ENCODE peak calls at places on chromosomes 3 and 15, in six cellular contexts. U, P, R, T, B and F are unnamed samples. For H3K4me1, the result is how much of the 10 kb centered on the place peaks cover.

GRCh38 chr3:131036986-131037385 is 10.3 kb downstream of the NEK11 start:
- DNase-seq in U (no peak), P (no peak), R (no peak), T (no peak), B (no peak), F (no peak)

GRCh38 chr3:63141-63845 is 133.3 kb upstream of the CHL1 start:
- DNase-seq in U (no peak), P (no peak), R (no peak), T (no peak), B (no peak), F (no peak)

GRCh38 chr3:53114412-53115074 is 15.7 kb downstream of the RFT1 start:
- DNase-seq in U (no peak), P (no peak), R (no peak), T (no peak), B (no peak), F (no peak)

GRCh38 chr3:4218426-4219226 is 84.5 kb upstream of the SETMAR start:
- DNase-seq in U (no peak), P (no peak), R (no peak), T (no peak), B (no peak), F (no peak)

GRCh38 chr3:195918176-195918575 is 9.8 kb upstream of the TNK2 start:
- DNase-seq in U (no peak), P (no peak), R (no peak), T (no peak), B (no peak), F (no peak)

GRCh38 chr3:78823859-78824258 is 943.9 kb downstream of the ROBO1 start:
- DNase-seq in U (no peak), P (no peak), R (no peak), T (no peak), B (no peak), F (no peak)

GRCh38 chr3:34159613-34160420 is 361.4 kb downstream of the PDCD6IP start:
- DNase-seq in U (no peak), P (no peak), R (no peak), T (no peak), B (no peak), F (no peak)

GRCh38 chr3:195003006-195003892 is 267.7 kb downstream of the XXYLT1 start:
- DNase-seq in U (peak), P (no peak), R (no peak), T (peak), B (peak), F (peak)

GRCh38 chr15:80779658-80780415 is 667 bp downstream of the CEMIP start:
- DNase-seq in U (peak), P (peak), R (no peak), T (no peak), B (no peak), F (no peak)

GRCh38 chr3:110810356-110810755 is 261.3 kb upstream of the NECTIN3 start:
- DNase-seq in U (no peak), P (no peak), R (no peak), T (no peak), B (no peak), F (no peak)

GRCh38 chr3:67783281-67784250 is 129.2 kb upstream of the SUCLG2 start:
- DNase-seq in U (no peak), P (no peak), R (no peak), T (no peak), B (no peak), F (peak)

GRCh38 chr3:112304611-112305010 is 10.6 kb upstream of the SLC9C1 start:
- DNase-seq in U (no peak), P (no peak), R (no peak), T (no peak), B (no peak), F (no peak)

GRCh38 chr15:42591238-42591936 is 16.0 kb downstream of the STARD9 start:
- DNase-seq in U (no peak), P (no peak), R (no peak), T (no peak), B (no peak), F (no peak)

GRCh38 chr15:57114070-57114469 is 195.6 kb downstream of the TCF12 start:
- DNase-seq in U (peak), P (no peak), R (no peak), T (no peak), B (no peak), F (no peak)

GRCh38 chr3:30293621-30294240 is 312.7 kb upstream of the TGFBR2 start:
- DNase-seq in U (no peak), P (no peak), R (no peak), T (no peak), B (no peak), F (no peak)

GRCh38 chr3:94249491-94250079 is 186.7 kb downstream of the NSUN3 start:
- DNase-seq in U (peak), P (peak), R (peak), T (peak), B (peak), F (peak)

GRCh38 chr3:25454411-25454927 is 26.4 kb downstream of the RARB start:
- DNase-seq in U (no peak), P (no peak), R (no peak), T (no peak), B (no peak), F (no peak)

GRCh38 chr15:88881781-88882180 is 13.6 kb downstream of the HAPLN3 start:
- DNase-seq in U (no peak), P (no peak), R (no peak), T (no peak), B (no peak), F (no peak)

GRCh38 chr15:89028036-89028435 is 60.2 kb upstream of the ABHD2 start:
- DNase-seq in U (no peak), P (no peak), R (no peak), T (no peak), B (peak), F (peak)

GRCh38 chr15:98997755-98998154 is 9.8 kb downstream of the PGPEP1L start:
- DNase-seq in U (no peak), P (no peak), R (no peak), T (no peak), B (no peak), F (no peak)

GRCh38 chr3:59526999-59527398 is 477.2 kb upstream of the CFAP20DC start:
- DNase-seq in U (no peak), P (no peak), R (no peak), T (no peak), B (no peak), F (no peak)

GRCh38 chr3:171813897-171814460 is 3.7 kb upstream of the PLD1 start:
- DNase-seq in U (no peak), P (no peak), R (no peak), T (no peak), B (no peak), F (no peak)

GRCh38 chr3:8573342-8573926 is 71.2 kb downstream of the SSUH2 start:
- DNase-seq in U (no peak), P (no peak), R (no peak), T (no peak), B (no peak), F (no peak)

GRCh38 chr15:85764304-85764633 is 30.5 kb downstream of the KLHL25 start:
- DNase-seq in U (no peak), P (no peak), R (no peak), T (no peak), B (no peak), F (no peak)

GRCh38 chr15:52256366-52256765 is 39.2 kb downstream of the MYO5C start:
- DNase-seq in U (peak), P (peak), R (peak), T (no peak), B (peak), F (peak)

GRCh38 chr15:61013146-61013545 is 216.0 kb downstream of the RORA start:
- DNase-seq in U (no peak), P (no peak), R (no peak), T (no peak), B (no peak), F (no peak)

GRCh38 chr3:150775001-150775599 is 12.1 kb upstream of the SIAH2 start:
- DNase-seq in U (no peak), P (no peak), R (no peak), T (no peak), B (no peak), F (peak)

GRCh38 chr15:49439678-49440375 is 16.8 kb downstream of the FGF7 start:
- DNase-seq in U (no peak), P (no peak), R (no peak), T (no peak), B (no peak), F (no peak)

GRCh38 chr15:92666780-92667179 is 11.2 kb upstream of the FAM174B start:
- DNase-seq in U (peak), P (peak), R (no peak), T (peak), B (no peak), F (peak)

GRCh38 chr15:97652700-97653167 is 307.8 kb upstream of the ARRDC4 start:
- DNase-seq in U (peak), P (no peak), R (no peak), T (no peak), B (no peak), F (peak)

GRCh38 chr3:63576826-63577225 is 75.6 kb upstream of the SNTN start:
- DNase-seq in U (no peak), P (no peak), R (no peak), T (no peak), B (no peak), F (no peak)

GRCh38 chr15:65355173-65355982 is 22.4 kb downstream of the IGDCC3 start:
- DNase-seq in U (no peak), P (no peak), R (no peak), T (no peak), B (no peak), F (peak)

GRCh38 chr3:5058463-5058862 is 63.6 kb upstream of the ARL8B start:
- DNase-seq in U (no peak), P (no peak), R (no peak), T (no peak), B (no peak), F (peak)

GRCh38 chr3:7518471-7518870 is 657.6 kb downstream of the GRM7 start:
- DNase-seq in U (no peak), P (no peak), R (no peak), T (no peak), B (no peak), F (peak)

GRCh38 chr15:58346361-58346760 is 85.4 kb upstream of the LIPC start:
- DNase-seq in U (no peak), P (no peak), R (no peak), T (peak), B (no peak), F (no peak)

GRCh38 chr15:93146196-93146595 is 57.2 kb upstream of the RGMA start:
- DNase-seq in U (no peak), P (no peak), R (no peak), T (no peak), B (no peak), F (no peak)

GRCh38 chr15:38877471-38877870 is 312.9 kb upstream of the RASGRP1 start:
- DNase-seq in U (no peak), P (no peak), R (no peak), T (no peak), B (no peak), F (peak)

GRCh38 chr3:14376348-14377043 is 25.9 kb upstream of the SLC6A6 start:
- DNase-seq in U (no peak), P (no peak), R (no peak), T (no peak), B (no peak), F (no peak)

GRCh38 chr3:14377044-14377837 is 25.2 kb upstream of the SLC6A6 start:
- DNase-seq in U (no peak), P (no peak), R (no peak), T (no peak), B (no peak), F (no peak)

GRCh38 chr3:14378415-14378814 is 24.0 kb upstream of the SLC6A6 start:
- DNase-seq in U (no peak), P (no peak), R (no peak), T (no peak), B (no peak), F (no peak)

GRCh38 chr3:14377838-14378169 is 24.6 kb upstream of the SLC6A6 start:
- DNase-seq in U (peak), P (no peak), R (peak), T (peak), B (peak), F (no peak)

GRCh38 chr3:14379842-14380241 is 22.6 kb upstream of the SLC6A6 start:
- DNase-seq in U (no peak), P (no peak), R (no peak), T (no peak), B (no peak), F (peak)
- H3K4me1 ChIP-seq in U (under half), P (under half), R (under half), T (under half), B (under half), F (under half)

GRCh38 chr3:45939341-45939771 is 3.9 kb upstream of the CXCR6 start:
- DNase-seq in U (no peak), P (no peak), R (no peak), T (no peak), B (no peak), F (no peak)

GRCh38 chr3:45937206-45938042 is 5.8 kb upstream of the CXCR6 start:
- DNase-seq in U (no peak), P (no peak), R (no peak), T (no peak), B (no peak), F (no peak)

GRCh38 chr3:45936261-45936660 is 7.0 kb upstream of the CXCR6 start:
- DNase-seq in U (no peak), P (no peak), R (no peak), T (no peak), B (no peak), F (no peak)

GRCh38 chr3:45938858-45939257 is 4.4 kb upstream of the CXCR6 start:
- DNase-seq in U (peak), P (peak), R (peak), T (peak), B (peak), F (peak)

GRCh38 chr3:45938043-45938435 is 5.2 kb upstream of the CXCR6 start:
- DNase-seq in U (no peak), P (no peak), R (no peak), T (no peak), B (no peak), F (no peak)
- H3K27ac ChIP-seq in U (no peak), P (no peak), R (no peak), T (no peak), B (no peak), F (no peak)

GRCh38 chr3:42061042-42061710 is 30.0 kb upstream of the TRAK1 start:
- DNase-seq in U (no peak), P (no peak), R (no peak), T (no peak), B (no peak), F (no peak)
- H3K4me3 ChIP-seq in U (no peak), P (no peak), R (no peak), T (no peak), B (no peak), F (no peak)

DNA sequence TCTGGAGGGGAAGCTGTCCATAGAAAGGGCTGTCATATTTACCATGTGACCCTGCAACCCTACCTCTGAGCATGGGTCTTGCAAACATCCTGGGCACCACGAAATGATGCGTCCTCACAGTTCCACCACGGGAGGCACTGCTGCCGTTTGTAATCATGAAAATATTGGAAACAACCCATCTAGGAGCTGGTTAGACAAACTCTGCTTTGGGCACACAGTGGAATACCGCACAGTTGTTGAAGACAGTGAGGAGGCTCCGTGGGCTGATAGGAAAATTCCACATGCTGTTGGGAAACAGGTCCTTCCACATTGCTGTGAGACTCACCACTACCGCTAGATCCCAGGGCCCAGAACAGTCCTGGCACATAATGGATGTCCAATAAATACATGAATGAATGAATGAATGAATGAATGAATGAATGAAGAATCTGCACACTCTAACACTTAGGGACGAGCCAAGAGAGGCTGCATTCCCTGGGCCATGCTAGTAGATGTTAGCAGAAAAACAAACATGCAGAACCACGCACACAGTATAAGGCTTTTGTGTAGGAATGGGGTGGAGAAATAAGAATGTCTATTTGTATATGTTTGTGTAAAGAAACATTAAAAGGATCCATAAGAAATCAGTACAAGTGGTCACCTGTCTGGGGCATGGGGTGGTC is 40.6 kb downstream of the TPRA1 start:
- DNase-seq in U (no peak), P (no peak), R (no peak), T (no peak), B (no peak), F (no peak)
- H3K4me1 ChIP-seq in U (under half), P (under half), R (under half), T (under half), B (under half), F (under half)

GRCh38 chr15:26651909-26652308 is 121.0 kb downstream of the GABRB3 start:
- DNase-seq in U (no peak), P (no peak), R (no peak), T (no peak), B (no peak), F (no peak)
- H3K27ac ChIP-seq in U (no peak), P (no peak), R (no peak), T (no peak), B (no peak), F (no peak)

GRCh38 chr3:12503126-12503952 is 19.1 kb downstream of the TSEN2 start:
- DNase-seq in U (no peak), P (no peak), R (no peak), T (peak), B (no peak), F (no peak)

GRCh38 chr3:12509466-12509865 is 25.2 kb downstream of the TSEN2 start:
- DNase-seq in U (no peak), P (no peak), R (no peak), T (no peak), B (no peak), F (no peak)

GRCh38 chr3:12508316-12508715 is 24.0 kb downstream of the TSEN2 start:
- DNase-seq in U (peak), P (peak), R (no peak), T (no peak), B (no peak), F (peak)

GRCh38 chr3:12506201-12506600 is 21.9 kb downstream of the TSEN2 start:
- DNase-seq in U (no peak), P (no peak), R (no peak), T (no peak), B (no peak), F (no peak)

GRCh38 chr3:12507871-12508281 is 23.6 kb downstream of the TSEN2 start:
- DNase-seq in U (no peak), P (peak), R (no peak), T (no peak), B (no peak), F (peak)
- H3K4me3 ChIP-seq in U (no peak), P (no peak), R (no peak), T (no peak), B (no peak), F (no peak)

GRCh38 chr3:104510091-104510860 is 856.4 kb upstream of the ALCAM start:
- DNase-seq in U (no peak), P (no peak), R (no peak), T (no peak), B (no peak), F (peak)

GRCh38 chr3:104514371-104514770 is 852.3 kb upstream of the ALCAM start:
- DNase-seq in U (no peak), P (no peak), R (no peak), T (no peak), B (no peak), F (no peak)

GRCh38 chr3:104519068-104519467 is 847.6 kb upstream of the ALCAM start:
- DNase-seq in U (no peak), P (no peak), R (no peak), T (no peak), B (no peak), F (no peak)

GRCh38 chr3:104519468-104519867 is 847.2 kb upstream of the ALCAM start:
- DNase-seq in U (no peak), P (no peak), R (no peak), T (no peak), B (no peak), F (no peak)

GRCh38 chr3:104514776-104515175 is 851.9 kb upstream of the ALCAM start:
- DNase-seq in U (no peak), P (no peak), R (no peak), T (no peak), B (no peak), F (no peak)
- H3K4me1 ChIP-seq in U (under half), P (under half), R (under half), T (under half), B (under half), F (under half)

DNA sequence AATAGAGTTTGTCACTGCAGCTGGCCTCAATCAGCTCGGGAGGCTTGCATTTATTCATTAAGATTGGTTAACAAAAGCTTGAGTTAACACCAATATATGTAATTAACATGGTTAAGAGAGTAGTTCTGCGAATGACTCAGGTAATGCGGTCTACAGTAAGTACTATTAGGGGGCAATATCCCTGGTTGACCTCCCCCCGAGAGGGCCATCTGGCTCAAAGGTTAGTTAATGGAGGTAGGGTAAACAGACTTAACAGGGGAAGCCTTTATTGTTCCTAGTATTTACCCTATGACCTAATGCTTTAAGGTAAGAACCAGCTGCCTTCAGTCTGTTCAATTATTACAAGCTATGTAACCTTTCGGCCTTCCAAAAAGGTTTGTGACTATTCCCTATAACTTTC is 403.3 kb upstream of the SGO1 start:
- DNase-seq in U (no peak), P (no peak), R (no peak), T (no peak), B (no peak), F (no peak)
- H3K27ac ChIP-seq in U (no peak), P (no peak), R (no peak), T (no peak), B (no peak), F (no peak)